ENCODE peak calls at places on chromosomes 7 and 10, in seven cellular contexts. J is tibial artery, R is retinal pigment epithelial cell, B is OCI-LY7, K is mucosa of descending colon, A is WERI-Rb-1, Y is psoas muscle. F is an unnamed sample.

GRCh38 chr10:73228247-73228646 is 18.8 kb downstream of the DNAJC9 start:
- DNase-seq in B (no peak), Y (no peak), A (no peak), K (no peak), R (no peak), J (no peak), F (no peak)

GRCh38 chr7:10104292-10104691 is 869.4 kb upstream of the PHF14 start:
- DNase-seq in K (no peak), J (no peak), B (no peak), A (no peak), Y (no peak), R (no peak), F (no peak)

GRCh38 chr7:2660359-2661095 is 27.5 kb upstream of the AMZ1 start:
- DNase-seq in J (no peak), Y (no peak), A (no peak), K (no peak), R (no peak), B (no peak), F (no peak)

GRCh38 chr7:156892086-156892800 is 740 bp downstream of the LMBR1 start:
- DNase-seq in A (peak), Y (peak), J (peak), K (peak), B (peak), R (no peak), F (no peak)

GRCh38 chr10:12709516-12709915 is 292.0 kb downstream of the CCDC3 start:
- DNase-seq in Y (no peak), B (no peak), A (no peak), R (no peak), J (no peak), K (no peak), F (no peak)

GRCh38 chr7:32108651-32109050 is 38.4 kb upstream of the PDE1C start:
- DNase-seq in J (no peak), B (no peak), K (no peak), A (no peak), R (no peak), Y (no peak), F (no peak)

GRCh38 chr7:15326044-15326644 is 235.7 kb downstream of the AGMO start:
- DNase-seq in Y (no peak), R (peak), K (no peak), J (no peak), B (peak), A (no peak), F (no peak)

GRCh38 chr7:107993879-107994278 is 9.1 kb downstream of the LAMB1 start:
- DNase-seq in B (no peak), Y (no peak), A (no peak), R (no peak), K (peak), J (no peak), F (no peak)

GRCh38 chr7:30735631-30736030 is 16.3 kb upstream of the INMT start:
- DNase-seq in R (no peak), K (no peak), Y (no peak), J (no peak), B (no peak), A (peak), F (no peak)

GRCh38 chr7:137996386-137996851 is 5.5 kb downstream of the CREB3L2 start:
- DNase-seq in A (peak), K (no peak), J (no peak), R (no peak), Y (peak), B (no peak), F (no peak)

GRCh38 chr7:157032644-157033482 is 22.4 kb upstream of the MNX1 start:
- DNase-seq in Y (no peak), K (no peak), R (no peak), A (no peak), B (no peak), J (no peak), F (no peak)

GRCh38 chr7:122457325-122457724 is 152.8 kb upstream of the FEZF1 start:
- DNase-seq in J (no peak), R (no peak), K (no peak), A (no peak), B (no peak), Y (no peak), F (no peak)

GRCh38 chr7:95840953-95841950 is 68.9 kb downstream of the DYNC1I1 start:
- DNase-seq in R (no peak), Y (no peak), B (peak), K (no peak), J (no peak), A (no peak), F (no peak)

GRCh38 chr10:103693812-103694205 is 161.6 kb downstream of the SH3PXD2A start:
- DNase-seq in R (no peak), B (no peak), K (no peak), J (no peak), A (no peak), Y (no peak), F (no peak)
- H3K4me3 ChIP-seq in R (no peak), B (peak), K (no peak), J (peak), A (no peak), Y (peak), F (no peak)

GRCh38 chr10:85920311-85920710 is 446.3 kb downstream of the GRID1 start:
- DNase-seq in Y (no peak), K (no peak), A (no peak), J (no peak), B (no peak), R (no peak), F (no peak)
- H3K4me3 ChIP-seq in Y (no peak), K (no peak), A (no peak), J (no peak), B (no peak), R (no peak), F (no peak)

GRCh38 chr7:67902143-67902542 is 905.5 kb downstream of the TYW1 start:
- DNase-seq in J (no peak), B (no peak), R (no peak), Y (no peak), K (no peak), A (no peak), F (no peak)
- H3K4me3 ChIP-seq in J (no peak), B (no peak), R (no peak), Y (no peak), K (no peak), A (no peak), F (no peak)

GRCh38 chr7:80550005-80550404 is 38.1 kb upstream of the GNAT3 start:
- DNase-seq in K (no peak), A (no peak), J (no peak), B (no peak), Y (no peak), R (no peak), F (no peak)

GRCh38 chr7:80558116-80558515 is 46.3 kb upstream of the GNAT3 start:
- DNase-seq in K (no peak), R (no peak), J (no peak), B (no peak), A (no peak), Y (no peak), F (no peak)

GRCh38 chr7:80548790-80549530 is 37.1 kb upstream of the GNAT3 start:
- DNase-seq in Y (no peak), B (no peak), A (no peak), R (no peak), J (no peak), K (no peak), F (no peak)

GRCh38 chr7:80552304-80552703 is 40.4 kb upstream of the GNAT3 start:
- DNase-seq in Y (no peak), K (no peak), R (no peak), A (no peak), B (no peak), J (no peak), F (peak)
- H3K4me3 ChIP-seq in Y (no peak), K (no peak), R (no peak), A (no peak), B (no peak), J (no peak), F (no peak)

DNA sequence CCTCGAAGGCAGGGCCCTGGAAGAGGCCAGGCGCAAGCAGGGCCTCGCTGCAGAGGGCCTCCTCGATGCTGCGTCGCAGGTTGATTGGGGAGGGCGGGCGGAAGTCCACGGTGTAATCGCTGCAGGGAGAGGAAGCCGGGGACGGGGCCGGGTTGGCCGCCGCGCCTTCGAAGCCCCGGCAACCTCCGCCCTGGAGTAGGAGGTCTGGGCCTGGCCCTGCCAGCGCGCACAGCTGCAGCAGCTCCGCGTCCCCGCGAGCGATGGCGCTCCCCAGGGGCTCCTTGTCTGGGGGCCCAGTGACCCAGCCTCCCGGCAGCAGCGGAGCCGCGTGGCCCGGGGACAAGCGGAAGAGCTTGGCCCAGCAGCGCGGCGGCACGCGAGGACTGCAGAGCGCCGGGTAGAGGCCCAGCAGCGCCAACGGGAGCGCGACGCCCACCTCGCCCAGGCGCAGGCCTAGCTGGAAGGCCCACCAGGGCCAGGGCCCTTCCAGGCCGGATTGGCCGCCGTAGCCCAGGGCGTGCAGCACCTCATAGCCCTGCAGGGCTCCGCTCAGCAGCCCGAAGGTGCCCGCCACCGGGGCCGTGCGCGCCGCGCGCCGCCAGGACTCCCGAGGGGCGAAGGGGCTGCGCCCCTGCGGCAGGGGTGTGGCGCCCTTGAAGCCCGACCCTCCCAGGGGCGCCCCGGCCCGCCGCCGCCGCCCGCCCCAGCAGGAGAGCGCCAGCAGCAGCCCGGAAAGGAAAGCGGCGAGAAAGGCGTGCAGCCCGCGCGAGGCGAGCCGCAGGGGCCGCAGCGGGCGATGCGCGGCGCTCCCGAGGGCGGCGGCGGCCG is 7.8 kb upstream of the RBM28 start:
- DNase-seq in K (no peak), Y (no peak), A (no peak), B (no peak), J (no peak), R (no peak), F (no peak)
- H3K4me3 ChIP-seq in K (no peak), Y (peak), A (no peak), B (no peak), J (peak), R (no peak), F (no peak)

GRCh38 chr7:91228927-91229326 is 35.3 kb upstream of the FZD1 start:
- DNase-seq in K (no peak), A (no peak), R (no peak), J (no peak), B (no peak), Y (no peak), F (no peak)
- H3K4me3 ChIP-seq in K (no peak), A (no peak), R (no peak), J (no peak), B (no peak), Y (no peak), F (no peak)

GRCh38 chr7:35513828-35514227 is 181.1 kb downstream of the HERPUD2 start:
- DNase-seq in R (no peak), J (no peak), Y (no peak), K (no peak), B (no peak), A (no peak), F (no peak)
- H3K4me3 ChIP-seq in R (no peak), J (no peak), Y (no peak), K (no peak), B (no peak), A (no peak), F (no peak)

GRCh38 chr10:30345611-30346010 is 3.5 kb downstream of the MTPAP start:
- DNase-seq in A (no peak), K (no peak), Y (no peak), B (no peak), R (no peak), J (no peak), F (no peak)

GRCh38 chr10:30343962-30344361 is 5.1 kb downstream of the MTPAP start:
- DNase-seq in B (no peak), J (no peak), A (no peak), R (no peak), Y (no peak), K (no peak), F (no peak)

GRCh38 chr10:30346135-30346534 is 2.9 kb downstream of the MTPAP start:
- DNase-seq in R (no peak), K (no peak), B (no peak), A (no peak), Y (no peak), J (no peak), F (no peak)

GRCh38 chr10:30348378-30348776 is 701 bp downstream of the MTPAP start:
- DNase-seq in B (peak), Y (no peak), R (no peak), K (no peak), J (no peak), A (no peak), F (no peak)

DNA sequence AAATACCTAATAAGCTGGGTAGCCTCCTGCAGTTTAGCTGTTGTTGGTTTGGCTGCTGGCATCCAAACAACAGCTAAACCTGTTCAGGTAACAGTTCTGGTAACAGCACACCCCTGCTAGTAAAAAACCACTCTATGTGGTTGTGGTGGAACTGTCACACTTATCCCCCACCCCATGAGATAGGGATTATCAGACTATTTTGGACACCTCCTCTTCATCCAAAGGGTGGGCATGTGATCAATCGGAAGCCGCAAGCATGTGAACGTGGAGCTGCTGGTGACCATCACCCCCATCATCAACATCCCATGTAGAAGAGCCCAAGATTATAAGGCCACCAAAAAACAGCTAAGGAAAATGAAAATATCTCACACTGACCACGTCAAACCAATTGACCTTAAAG is 2.5 kb downstream of the MTPAP start:
- DNase-seq in J (no peak), R (no peak), A (no peak), B (no peak), Y (no peak), K (no peak), F (no peak)
- H3K4me3 ChIP-seq in J (no peak), R (no peak), A (no peak), B (peak), Y (peak), K (no peak), F (no peak)

GRCh38 chr7:132345730-132346129 is 230.5 kb downstream of the PLXNA4 start:
- DNase-seq in K (no peak), J (no peak), Y (no peak), B (no peak), R (no peak), A (no peak), F (no peak)
- H3K4me3 ChIP-seq in K (no peak), J (no peak), Y (no peak), B (no peak), R (no peak), A (no peak), F (no peak)

GRCh38 chr10:52961298-52961697 is 188.7 kb upstream of the MBL2 start:
- DNase-seq in A (no peak), R (peak), B (no peak), J (no peak), Y (no peak), K (no peak), F (no peak)
- H3K4me3 ChIP-seq in A (no peak), R (no peak), B (no peak), J (no peak), Y (no peak), K (no peak), F (no peak)

F was measured in skeletal muscle cell.